ENCODE peak calls at places on chromosomes 3 and 15, in five cellular contexts. One of them, this sample, is unnamed.

GRCh38 chr15:46309914-46310313 is 675.1 kb downstream of the SQOR start:
- DNase-seq in Karpas-422: no peak
- DNase-seq in GM23248: no peak
- DNase-seq in fibroblast of lung: no peak
- DNase-seq in PC-9: no peak
- DNase-seq in this sample: no peak

GRCh38 chr3:152688313-152688712 is 146.6 kb upstream of the P2RY1 start:
- DNase-seq in Karpas-422: no peak
- DNase-seq in GM23248: peak; percentile 42
- DNase-seq in fibroblast of lung: no peak
- DNase-seq in PC-9: no peak
- DNase-seq in this sample: no peak

GRCh38 chr15:40338041-40338657 is 2.6 kb downstream of the CCDC9B start:
- DNase-seq in Karpas-422: peak; percentile 92
- DNase-seq in GM23248: peak; percentile 56
- DNase-seq in fibroblast of lung: peak; percentile 63
- DNase-seq in PC-9: peak; percentile 63
- DNase-seq in this sample: peak; percentile 81

GRCh38 chr3:133540896-133541674 is 32.4 kb upstream of the CDV3 start:
- DNase-seq in Karpas-422: no peak
- DNase-seq in GM23248: peak; percentile 56
- DNase-seq in fibroblast of lung: peak; percentile 45
- DNase-seq in PC-9: peak; percentile 78
- DNase-seq in this sample: no peak

GRCh38 chr15:30929982-30930381 is 26.3 kb downstream of the FAN1 start:
- DNase-seq in Karpas-422: no peak
- DNase-seq in GM23248: no peak
- DNase-seq in fibroblast of lung: no peak
- DNase-seq in PC-9: no peak
- DNase-seq in this sample: no peak

GRCh38 chr3:144770813-144771400 is 799.3 kb downstream of the DIPK2A start:
- DNase-seq in Karpas-422: no peak
- DNase-seq in GM23248: peak; percentile 59
- DNase-seq in fibroblast of lung: peak; percentile 30
- DNase-seq in PC-9: no peak
- DNase-seq in this sample: no peak

GRCh38 chr3:128554465-128555097 is 61.6 kb upstream of the GATA2 start:
- DNase-seq in Karpas-422: no peak
- DNase-seq in GM23248: no peak
- DNase-seq in fibroblast of lung: no peak
- DNase-seq in PC-9: no peak
- DNase-seq in this sample: no peak

GRCh38 chr15:71691322-71691699 is 119.0 kb upstream of the NR2E3 start:
- DNase-seq in Karpas-422: no peak
- DNase-seq in GM23248: no peak
- DNase-seq in fibroblast of lung: no peak
- DNase-seq in PC-9: no peak
- DNase-seq in this sample: no peak

GRCh38 chr3:9552252-9552999 is 1.2 kb downstream of the LHFPL4 start:
- DNase-seq in Karpas-422: no peak
- DNase-seq in GM23248: peak; percentile 58
- DNase-seq in fibroblast of lung: peak; percentile 62
- DNase-seq in PC-9: no peak
- DNase-seq in this sample: no peak

GRCh38 chr15:47708595-47708994 is 8.7 kb upstream of the SEMA6D start:
- DNase-seq in Karpas-422: no peak
- DNase-seq in GM23248: no peak
- DNase-seq in fibroblast of lung: no peak
- DNase-seq in PC-9: no peak
- DNase-seq in this sample: no peak

GRCh38 chr15:85473455-85473854 is 93.1 kb downstream of the AKAP13 start:
- DNase-seq in Karpas-422: peak; percentile 78
- DNase-seq in GM23248: peak; percentile 66
- DNase-seq in fibroblast of lung: peak; percentile 78
- DNase-seq in PC-9: no peak
- DNase-seq in this sample: peak; percentile 52

GRCh38 chr3:68017069-68017468 is 362.7 kb upstream of the SUCLG2 start:
- DNase-seq in Karpas-422: peak; percentile 56
- DNase-seq in GM23248: no peak
- DNase-seq in fibroblast of lung: no peak
- DNase-seq in PC-9: no peak
- DNase-seq in this sample: peak; percentile 42

GRCh38 chr3:177321819-177322218 is 124.5 kb upstream of the TBL1XR1 start:
- DNase-seq in Karpas-422: no peak
- DNase-seq in GM23248: no peak
- DNase-seq in fibroblast of lung: no peak
- DNase-seq in PC-9: no peak
- DNase-seq in this sample: no peak

GRCh38 chr15:33194704-33195261 is at the start of gene FMN1:
- DNase-seq in Karpas-422: no peak
- DNase-seq in GM23248: peak; percentile 97
- DNase-seq in fibroblast of lung: peak; percentile 88
- DNase-seq in PC-9: peak; percentile 75
- DNase-seq in this sample: peak; percentile 94

GRCh38 chr15:48559270-48559669 is 86.2 kb downstream of the FBN1 start:
- DNase-seq in Karpas-422: no peak
- DNase-seq in GM23248: peak; percentile 91
- DNase-seq in fibroblast of lung: peak; percentile 93
- DNase-seq in PC-9: no peak
- DNase-seq in this sample: no peak

GRCh38 chr3:194215392-194215791 is 79.4 kb downstream of the HES1 start:
- DNase-seq in Karpas-422: no peak
- DNase-seq in GM23248: no peak
- DNase-seq in fibroblast of lung: no peak
- DNase-seq in PC-9: no peak
- DNase-seq in this sample: no peak

GRCh38 chr3:53800507-53800906 is 45.7 kb downstream of the CHDH start:
- DNase-seq in Karpas-422: no peak
- DNase-seq in GM23248: no peak
- DNase-seq in fibroblast of lung: no peak
- DNase-seq in PC-9: no peak
- DNase-seq in this sample: no peak

GRCh38 chr15:31306426-31307269 is 20.0 kb upstream of the KLF13 start:
- DNase-seq in Karpas-422: peak; percentile 85
- DNase-seq in GM23248: no peak
- DNase-seq in fibroblast of lung: peak; percentile 33
- DNase-seq in PC-9: no peak
- DNase-seq in this sample: peak; percentile 87

GRCh38 chr3:127598841-127599570 is 795 bp downstream of the MCM2 start:
- DNase-seq in Karpas-422: no peak
- DNase-seq in GM23248: no peak
- DNase-seq in fibroblast of lung: no peak
- DNase-seq in PC-9: no peak
- DNase-seq in this sample: peak; percentile 24

GRCh38 chr3:165837058-165837525 is at the start of gene BCHE:
- DNase-seq in Karpas-422: no peak
- DNase-seq in GM23248: no peak
- DNase-seq in fibroblast of lung: peak; percentile 73
- DNase-seq in PC-9: no peak
- DNase-seq in this sample: no peak

GRCh38 chr3:99568936-99569335 is 69.5 kb upstream of the COL8A1 start:
- DNase-seq in Karpas-422: no peak
- DNase-seq in GM23248: no peak
- DNase-seq in fibroblast of lung: no peak
- DNase-seq in PC-9: no peak
- DNase-seq in this sample: no peak
- H3K4me2 ChIP-seq in Karpas-422: no peak overlapping the region
- H3K4me2 ChIP-seq in GM23248: no peak overlapping the region
- H3K4me2 ChIP-seq in fibroblast of lung: no peak overlapping the region
- H3K4me2 ChIP-seq in PC-9: no peak overlapping the region
- H3K4me2 ChIP-seq in this sample: no peak overlapping the region

DNA sequence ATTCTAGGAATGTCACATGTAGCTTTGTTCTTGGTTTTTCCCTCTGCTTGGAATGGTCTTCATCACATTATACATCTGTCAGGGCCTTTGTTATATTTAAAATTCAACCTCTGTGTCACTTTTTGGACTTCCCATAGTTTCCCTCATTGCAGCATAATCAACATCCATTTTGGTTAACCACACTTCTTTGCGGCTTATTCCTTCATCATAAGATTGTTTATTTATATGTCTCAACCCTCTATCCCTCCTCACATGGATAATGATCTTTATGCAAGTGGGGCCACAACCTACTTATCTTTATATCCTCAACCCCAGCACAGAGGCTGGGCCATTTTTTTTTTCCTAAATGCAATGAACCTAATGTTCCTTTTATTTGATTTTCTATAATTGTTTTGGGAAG is 260.0 kb upstream of the THBS1 start:
- DNase-seq in Karpas-422: no peak
- DNase-seq in GM23248: no peak
- DNase-seq in fibroblast of lung: peak; percentile 87
- DNase-seq in PC-9: no peak
- DNase-seq in this sample: no peak
- H3K27ac ChIP-seq in Karpas-422: no peak overlapping the region
- H3K27ac ChIP-seq in GM23248: no peak overlapping the region
- H3K27ac ChIP-seq in fibroblast of lung: no peak overlapping the region
- H3K27ac ChIP-seq in PC-9: no peak overlapping the region
- H3K27ac ChIP-seq in this sample: no peak overlapping the region

GRCh38 chr3:115785782-115786181 is 162.5 kb downstream of the GAP43 start:
- DNase-seq in Karpas-422: no peak
- DNase-seq in GM23248: peak; percentile 32
- DNase-seq in fibroblast of lung: peak; percentile 81
- DNase-seq in PC-9: no peak
- DNase-seq in this sample: no peak
- H3K4me2 ChIP-seq in Karpas-422: no peak overlapping the region
- H3K4me2 ChIP-seq in GM23248: peak overlapping the region; percentile 95
- H3K4me2 ChIP-seq in fibroblast of lung: no peak overlapping the region
- H3K4me2 ChIP-seq in PC-9: no peak overlapping the region
- H3K4me2 ChIP-seq in this sample: no peak overlapping the region

DNA sequence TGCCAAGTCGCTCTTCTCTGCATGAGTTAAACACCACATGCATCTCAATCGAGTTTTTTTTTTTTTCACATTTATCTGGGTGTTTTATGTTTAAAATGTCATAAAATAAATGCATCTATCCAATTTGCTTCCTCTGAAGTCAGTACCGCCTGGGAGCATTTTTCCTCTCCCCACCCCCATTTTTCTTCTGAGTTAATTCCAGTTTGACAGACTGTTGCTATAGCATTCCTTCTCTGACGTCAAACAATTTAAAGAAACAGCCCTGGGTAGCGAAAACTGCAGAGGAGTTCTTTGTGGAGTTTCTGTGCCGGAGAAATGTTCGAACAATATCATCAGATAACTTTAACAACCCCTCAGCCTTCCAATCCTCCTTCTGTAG is 885 bp upstream of the GNB4 start:
- DNase-seq in Karpas-422: no peak
- DNase-seq in GM23248: peak; percentile 79
- DNase-seq in fibroblast of lung: peak; percentile 72
- DNase-seq in PC-9: no peak
- DNase-seq in this sample: no peak
- H3K27ac ChIP-seq in Karpas-422: no peak overlapping the region
- H3K27ac ChIP-seq in GM23248: peak overlapping the region; percentile 95
- H3K27ac ChIP-seq in fibroblast of lung: peak overlapping the region; percentile 88
- H3K27ac ChIP-seq in PC-9: no peak overlapping the region
- H3K27ac ChIP-seq in this sample: no peak overlapping the region

GRCh38 chr15:74543583-74543982 is 2.6 kb downstream of the ARID3B start:
- DNase-seq in Karpas-422: peak; percentile 62
- DNase-seq in GM23248: no peak
- DNase-seq in fibroblast of lung: no peak
- DNase-seq in PC-9: no peak
- DNase-seq in this sample: peak; percentile 37

GRCh38 chr15:74545061-74545460 is 4.0 kb downstream of the ARID3B start:
- DNase-seq in Karpas-422: no peak
- DNase-seq in GM23248: no peak
- DNase-seq in fibroblast of lung: no peak
- DNase-seq in PC-9: no peak
- DNase-seq in this sample: no peak

GRCh38 chr15:74542192-74543042 is 1.4 kb downstream of the ARID3B start:
- DNase-seq in Karpas-422: no peak
- DNase-seq in GM23248: no peak
- DNase-seq in fibroblast of lung: no peak
- DNase-seq in PC-9: no peak
- DNase-seq in this sample: no peak

GRCh38 chr15:74541494-74542191 is 623 bp downstream of the ARID3B start:
- DNase-seq in Karpas-422: peak; percentile 63
- DNase-seq in GM23248: peak; percentile 79
- DNase-seq in fibroblast of lung: peak; percentile 55
- DNase-seq in PC-9: peak; percentile 59
- DNase-seq in this sample: peak; percentile 18

GRCh38 chr15:74543043-74543422 is 2.0 kb downstream of the ARID3B start:
- DNase-seq in Karpas-422: no peak
- DNase-seq in GM23248: no peak
- DNase-seq in fibroblast of lung: no peak
- DNase-seq in PC-9: no peak
- DNase-seq in this sample: no peak
- H3K4me2 ChIP-seq in Karpas-422: peak overlapping the region; percentile 90
- H3K4me2 ChIP-seq in GM23248: no peak overlapping the region
- H3K4me2 ChIP-seq in fibroblast of lung: no peak overlapping the region
- H3K4me2 ChIP-seq in PC-9: no peak overlapping the region
- H3K4me2 ChIP-seq in this sample: no peak overlapping the region

GRCh38 chr15:66844041-66844746 is 142.2 kb downstream of the SMAD6 start:
- DNase-seq in Karpas-422: no peak
- DNase-seq in GM23248: no peak
- DNase-seq in fibroblast of lung: no peak
- DNase-seq in PC-9: no peak
- DNase-seq in this sample: no peak

GRCh38 chr15:66845266-66845785 is 143.3 kb downstream of the SMAD6 start:
- DNase-seq in Karpas-422: no peak
- DNase-seq in GM23248: no peak
- DNase-seq in fibroblast of lung: no peak
- DNase-seq in PC-9: no peak
- DNase-seq in this sample: no peak

GRCh38 chr15:66843581-66843980 is 141.5 kb downstream of the SMAD6 start:
- DNase-seq in Karpas-422: no peak
- DNase-seq in GM23248: no peak
- DNase-seq in fibroblast of lung: no peak
- DNase-seq in PC-9: no peak
- DNase-seq in this sample: no peak

GRCh38 chr15:66846031-66846430 is 144.0 kb downstream of the SMAD6 start:
- DNase-seq in Karpas-422: no peak
- DNase-seq in GM23248: no peak
- DNase-seq in fibroblast of lung: no peak
- DNase-seq in PC-9: no peak
- DNase-seq in this sample: no peak

GRCh38 chr15:66844747-66845145 is 142.7 kb downstream of the SMAD6 start:
- DNase-seq in Karpas-422: no peak
- DNase-seq in GM23248: no peak
- DNase-seq in fibroblast of lung: no peak
- DNase-seq in PC-9: no peak
- DNase-seq in this sample: no peak
- H3K27ac ChIP-seq in Karpas-422: no peak overlapping the region
- H3K27ac ChIP-seq in GM23248: no peak overlapping the region
- H3K27ac ChIP-seq in fibroblast of lung: no peak overlapping the region
- H3K27ac ChIP-seq in PC-9: no peak overlapping the region
- H3K27ac ChIP-seq in this sample: no peak overlapping the region

GRCh38 chr15:50353999-50354837 is 780 bp downstream of the GABPB1 start:
- DNase-seq in Karpas-422: peak; percentile 79
- DNase-seq in GM23248: peak; percentile 87
- DNase-seq in fibroblast of lung: peak; percentile 88
- DNase-seq in PC-9: peak; percentile 79
- DNase-seq in this sample: peak; percentile 74
- H3K4me2 ChIP-seq in Karpas-422: peak overlapping the region; percentile 91
- H3K4me2 ChIP-seq in GM23248: peak overlapping the region; percentile 98
- H3K4me2 ChIP-seq in fibroblast of lung: peak overlapping the region; percentile 79
- H3K4me2 ChIP-seq in PC-9: peak overlapping the region; percentile 100
- H3K4me2 ChIP-seq in this sample: peak overlapping the region; percentile 92

GRCh38 chr15:49904296-49904695 is 214.7 kb downstream of the ATP8B4 start:
- DNase-seq in Karpas-422: no peak
- DNase-seq in GM23248: peak; percentile 64
- DNase-seq in fibroblast of lung: no peak
- DNase-seq in PC-9: no peak
- DNase-seq in this sample: no peak
- H3K27ac ChIP-seq in Karpas-422: no peak overlapping the region
- H3K27ac ChIP-seq in GM23248: peak overlapping the region; percentile 92
- H3K27ac ChIP-seq in fibroblast of lung: no peak overlapping the region
- H3K27ac ChIP-seq in PC-9: no peak overlapping the region
- H3K27ac ChIP-seq in this sample: no peak overlapping the region

This sample was measured in OCI-LY7.